ENCODE peak calls at places on chromosomes 1 and 21, in seven cellular contexts. One of them, this sample, is unnamed.

GRCh38 chr1:3674100-3675094 is 22.1 kb downstream of the TP73 start:
- DNase-seq in transverse colon: no peak
- DNase-seq in SK-N-MC: no peak
- DNase-seq in GM12878: peak; percentile 60
- DNase-seq in HepG2: no peak
- DNase-seq in spleen: peak; percentile 76
- DNase-seq in suprapubic skin: no peak
- DNase-seq in this sample: no peak

GRCh38 chr21:45386728-45387371 is 18.1 kb upstream of the COL18A1 start:
- DNase-seq in transverse colon: no peak
- DNase-seq in SK-N-MC: no peak
- DNase-seq in GM12878: no peak
- DNase-seq in HepG2: no peak
- DNase-seq in spleen: peak; percentile 80
- DNase-seq in suprapubic skin: peak; percentile 64
- DNase-seq in this sample: peak; percentile 82

GRCh38 chr1:175462618-175463017 is 270.0 kb upstream of the KIAA0040 start:
- DNase-seq in transverse colon: no peak
- DNase-seq in SK-N-MC: no peak
- DNase-seq in GM12878: no peak
- DNase-seq in HepG2: no peak
- DNase-seq in spleen: no peak
- DNase-seq in suprapubic skin: no peak
- DNase-seq in this sample: no peak

GRCh38 chr1:26701266-26701994 is 5.6 kb downstream of the ARID1A start:
- DNase-seq in transverse colon: no peak
- DNase-seq in SK-N-MC: no peak
- DNase-seq in GM12878: no peak
- DNase-seq in HepG2: no peak
- DNase-seq in spleen: no peak
- DNase-seq in suprapubic skin: no peak
- DNase-seq in this sample: no peak

GRCh38 chr1:8663915-8664331 is 153.5 kb downstream of the RERE start:
- DNase-seq in transverse colon: peak; percentile 28
- DNase-seq in SK-N-MC: no peak
- DNase-seq in GM12878: no peak
- DNase-seq in HepG2: peak; percentile 68
- DNase-seq in spleen: no peak
- DNase-seq in suprapubic skin: no peak
- DNase-seq in this sample: peak; percentile 63

GRCh38 chr1:61055110-61055614 is 27.2 kb upstream of the NFIA start:
- DNase-seq in transverse colon: no peak
- DNase-seq in SK-N-MC: no peak
- DNase-seq in GM12878: no peak
- DNase-seq in HepG2: no peak
- DNase-seq in spleen: no peak
- DNase-seq in suprapubic skin: no peak
- DNase-seq in this sample: peak; percentile 72

GRCh38 chr1:194338241-194338948 is 1152.0 kb upstream of the B3GALT2 start:
- DNase-seq in transverse colon: no peak
- DNase-seq in SK-N-MC: no peak
- DNase-seq in GM12878: no peak
- DNase-seq in HepG2: no peak
- DNase-seq in spleen: no peak
- DNase-seq in suprapubic skin: no peak
- DNase-seq in this sample: no peak

GRCh38 chr1:60133848-60134247 is 60.3 kb upstream of the C1orf87 start:
- DNase-seq in transverse colon: no peak
- DNase-seq in SK-N-MC: no peak
- DNase-seq in GM12878: no peak
- DNase-seq in HepG2: no peak
- DNase-seq in spleen: no peak
- DNase-seq in suprapubic skin: no peak
- DNase-seq in this sample: no peak

GRCh38 chr1:76269175-76269574 is 194.6 kb downstream of the ST6GALNAC3 start:
- DNase-seq in transverse colon: no peak
- DNase-seq in SK-N-MC: no peak
- DNase-seq in GM12878: no peak
- DNase-seq in HepG2: no peak
- DNase-seq in spleen: no peak
- DNase-seq in suprapubic skin: no peak
- DNase-seq in this sample: no peak

GRCh38 chr1:200780545-200781444 is 42.1 kb downstream of the CAMSAP2 start:
- DNase-seq in transverse colon: no peak
- DNase-seq in SK-N-MC: peak; percentile 68
- DNase-seq in GM12878: peak; percentile 61
- DNase-seq in HepG2: no peak
- DNase-seq in spleen: no peak
- DNase-seq in suprapubic skin: no peak
- DNase-seq in this sample: no peak

GRCh38 chr1:222697858-222698257 is 14.4 kb downstream of the AIDA start:
- DNase-seq in transverse colon: no peak
- DNase-seq in SK-N-MC: no peak
- DNase-seq in GM12878: no peak
- DNase-seq in HepG2: no peak
- DNase-seq in spleen: no peak
- DNase-seq in suprapubic skin: no peak
- DNase-seq in this sample: no peak

GRCh38 chr1:11990303-11991032 is 10.2 kb downstream of the MFN2 start:
- DNase-seq in transverse colon: no peak
- DNase-seq in SK-N-MC: no peak
- DNase-seq in GM12878: no peak
- DNase-seq in HepG2: peak; percentile 67
- DNase-seq in spleen: no peak
- DNase-seq in suprapubic skin: no peak
- DNase-seq in this sample: no peak

GRCh38 chr1:1004780-1005697 is 5.1 kb upstream of the HES4 start:
- DNase-seq in transverse colon: peak; percentile 36
- DNase-seq in SK-N-MC: no peak
- DNase-seq in GM12878: no peak
- DNase-seq in HepG2: no peak
- DNase-seq in spleen: no peak
- DNase-seq in suprapubic skin: no peak
- DNase-seq in this sample: peak; percentile 79

GRCh38 chr1:167502192-167502551 is 16.2 kb downstream of the CD247 start:
- DNase-seq in transverse colon: no peak
- DNase-seq in SK-N-MC: no peak
- DNase-seq in GM12878: no peak
- DNase-seq in HepG2: no peak
- DNase-seq in spleen: no peak
- DNase-seq in suprapubic skin: no peak
- DNase-seq in this sample: no peak

DNA sequence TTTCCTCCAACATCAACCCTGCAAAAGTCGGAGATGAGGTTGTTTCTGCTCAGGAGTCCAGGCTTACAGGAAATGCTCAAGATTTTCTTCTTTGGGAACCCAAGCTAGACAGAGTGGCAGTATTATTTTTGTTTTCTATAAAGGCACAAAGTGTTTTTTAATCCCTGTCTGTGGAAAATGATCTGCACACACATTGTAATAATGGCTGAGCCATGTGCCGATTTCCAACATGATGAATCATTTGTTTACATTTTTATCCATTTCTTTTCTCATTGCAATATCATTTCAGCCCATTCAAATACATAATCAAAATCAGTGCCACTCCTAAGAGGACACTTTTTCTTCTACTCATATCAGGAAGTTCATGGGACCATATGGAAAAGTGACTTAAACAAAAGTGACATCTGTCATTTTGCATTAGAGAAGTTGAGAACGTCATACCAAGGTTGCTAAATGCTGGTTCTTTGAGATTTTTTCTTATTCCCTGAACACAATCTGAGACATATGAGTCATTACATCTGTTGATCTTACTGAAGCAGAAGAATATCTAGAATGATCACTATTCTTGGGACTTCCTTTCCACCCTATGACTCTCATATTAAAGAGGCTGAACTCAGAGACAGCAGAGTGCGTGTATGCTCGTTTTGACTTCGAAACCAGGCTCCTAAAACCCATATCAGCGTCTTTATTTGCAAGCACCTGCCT is 44.9 kb downstream of the ACTA1 start:
- DNase-seq in transverse colon: no peak
- DNase-seq in SK-N-MC: no peak
- DNase-seq in GM12878: no peak
- DNase-seq in HepG2: no peak
- DNase-seq in spleen: no peak
- DNase-seq in suprapubic skin: no peak
- DNase-seq in this sample: no peak
- H3K27ac ChIP-seq in transverse colon: no peak overlapping the region
- H3K27ac ChIP-seq in SK-N-MC: no peak overlapping the region
- H3K27ac ChIP-seq in GM12878: no peak overlapping the region
- H3K27ac ChIP-seq in HepG2: no peak overlapping the region
- H3K27ac ChIP-seq in spleen: no peak overlapping the region
- H3K27ac ChIP-seq in suprapubic skin: no peak overlapping the region
- H3K27ac ChIP-seq in this sample: no peak overlapping the region

DNA sequence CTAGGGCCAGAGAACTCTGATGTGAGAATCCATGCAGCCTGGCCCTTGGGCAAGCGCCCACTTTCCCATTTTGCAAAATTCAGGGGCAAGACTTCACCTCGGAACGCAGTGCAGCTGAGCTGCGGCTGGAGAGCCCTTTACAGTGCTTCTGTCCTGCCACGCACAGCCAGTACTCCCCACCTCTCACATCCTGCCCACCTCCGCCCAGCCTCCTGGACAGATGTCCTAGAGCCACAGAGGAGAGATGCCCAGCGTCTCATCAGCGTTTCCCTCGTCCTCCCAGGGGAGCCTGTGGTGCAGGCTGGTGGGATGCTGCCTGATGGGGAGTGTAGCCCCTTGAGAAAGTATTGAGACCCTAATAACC is 29.6 kb downstream of the RUNX3 start:
- DNase-seq in transverse colon: peak; percentile 6
- DNase-seq in SK-N-MC: no peak
- DNase-seq in GM12878: no peak
- DNase-seq in HepG2: no peak
- DNase-seq in spleen: no peak
- DNase-seq in suprapubic skin: peak; percentile 27
- DNase-seq in this sample: no peak
- TF ChIP-seq POLR2AphosphoS5 in transverse colon: no peak
- TF ChIP-seq POLR2AphosphoS5 in SK-N-MC: peak; percentile 67
- TF ChIP-seq POLR2AphosphoS5 in GM12878: peak; percentile 24
- TF ChIP-seq POLR2AphosphoS5 in HepG2: no peak
- TF ChIP-seq POLR2AphosphoS5 in spleen: no peak
- TF ChIP-seq POLR2AphosphoS5 in suprapubic skin: no peak
- TF ChIP-seq POLR2AphosphoS5 in this sample: no peak

GRCh38 chr1:14955986-14956385 is 197.6 kb upstream of the TMEM51 start:
- DNase-seq in transverse colon: no peak
- DNase-seq in SK-N-MC: no peak
- DNase-seq in GM12878: no peak
- DNase-seq in HepG2: no peak
- DNase-seq in spleen: no peak
- DNase-seq in suprapubic skin: no peak
- DNase-seq in this sample: no peak

GRCh38 chr1:14956579-14957195 is 196.9 kb upstream of the TMEM51 start:
- DNase-seq in transverse colon: no peak
- DNase-seq in SK-N-MC: no peak
- DNase-seq in GM12878: no peak
- DNase-seq in HepG2: peak; percentile 91
- DNase-seq in spleen: no peak
- DNase-seq in suprapubic skin: no peak
- DNase-seq in this sample: no peak

GRCh38 chr1:14954210-14954609 is 199.3 kb upstream of the TMEM51 start:
- DNase-seq in transverse colon: no peak
- DNase-seq in SK-N-MC: no peak
- DNase-seq in GM12878: no peak
- DNase-seq in HepG2: no peak
- DNase-seq in spleen: no peak
- DNase-seq in suprapubic skin: no peak
- DNase-seq in this sample: no peak

GRCh38 chr1:14954930-14955329 is 198.6 kb upstream of the TMEM51 start:
- DNase-seq in transverse colon: no peak
- DNase-seq in SK-N-MC: no peak
- DNase-seq in GM12878: no peak
- DNase-seq in HepG2: no peak
- DNase-seq in spleen: no peak
- DNase-seq in suprapubic skin: no peak
- DNase-seq in this sample: no peak

DNA sequence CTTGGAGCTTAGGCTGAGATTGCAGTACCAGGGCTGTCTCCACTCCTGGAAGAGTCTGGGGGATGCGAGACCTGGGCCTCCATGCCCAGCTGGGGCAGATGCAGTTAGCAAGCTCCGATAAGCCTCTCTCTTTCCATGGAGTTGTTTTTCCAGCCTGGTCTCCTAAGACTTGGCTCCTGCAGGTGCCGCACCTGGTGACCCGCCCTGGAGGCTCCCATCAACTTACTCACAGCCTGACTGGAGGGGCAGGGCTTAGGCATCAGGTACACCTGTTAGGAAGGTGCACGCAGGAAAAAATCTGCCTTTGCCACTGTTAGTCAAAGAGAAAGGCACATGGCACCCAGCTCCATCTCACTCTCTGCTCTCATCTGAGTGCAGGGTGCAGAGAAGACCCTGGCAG is 198.1 kb upstream of the TMEM51 start:
- DNase-seq in transverse colon: no peak
- DNase-seq in SK-N-MC: no peak
- DNase-seq in GM12878: no peak
- DNase-seq in HepG2: no peak
- DNase-seq in spleen: no peak
- DNase-seq in suprapubic skin: no peak
- DNase-seq in this sample: no peak
- H3K27ac ChIP-seq in transverse colon: no peak overlapping the region
- H3K27ac ChIP-seq in SK-N-MC: no peak overlapping the region
- H3K27ac ChIP-seq in GM12878: no peak overlapping the region
- H3K27ac ChIP-seq in HepG2: peak overlapping the region; percentile 66
- H3K27ac ChIP-seq in spleen: peak overlapping the region; percentile 86
- H3K27ac ChIP-seq in suprapubic skin: peak overlapping the region; percentile 46
- H3K27ac ChIP-seq in this sample: no peak overlapping the region

GRCh38 chr1:77322061-77322900 is 40.5 kb downstream of the AK5 start:
- DNase-seq in transverse colon: no peak
- DNase-seq in SK-N-MC: no peak
- DNase-seq in GM12878: no peak
- DNase-seq in HepG2: peak; percentile 45
- DNase-seq in spleen: no peak
- DNase-seq in suprapubic skin: no peak
- DNase-seq in this sample: no peak
- TF ChIP-seq POLR2AphosphoS5 in transverse colon: no peak
- TF ChIP-seq POLR2AphosphoS5 in SK-N-MC: no peak
- TF ChIP-seq POLR2AphosphoS5 in GM12878: no peak
- TF ChIP-seq POLR2AphosphoS5 in HepG2: no peak
- TF ChIP-seq POLR2AphosphoS5 in spleen: no peak
- TF ChIP-seq POLR2AphosphoS5 in suprapubic skin: no peak
- TF ChIP-seq POLR2AphosphoS5 in this sample: no peak

GRCh38 chr1:84892657-84893618 is at the start of gene LPAR3:
- DNase-seq in transverse colon: peak; percentile 51
- DNase-seq in SK-N-MC: no peak
- DNase-seq in GM12878: no peak
- DNase-seq in HepG2: no peak
- DNase-seq in spleen: no peak
- DNase-seq in suprapubic skin: no peak
- DNase-seq in this sample: no peak
- H3K27ac ChIP-seq in transverse colon: no peak within 1 kb of the TSS
- H3K27ac ChIP-seq in SK-N-MC: no peak within 1 kb of the TSS
- H3K27ac ChIP-seq in GM12878: no peak within 1 kb of the TSS
- H3K27ac ChIP-seq in HepG2: no peak within 1 kb of the TSS
- H3K27ac ChIP-seq in spleen: no peak within 1 kb of the TSS
- H3K27ac ChIP-seq in suprapubic skin: no peak within 1 kb of the TSS
- H3K27ac ChIP-seq in this sample: no peak within 1 kb of the TSS

This sample was measured in sigmoid colon.